ENCODE peak calls at places on chromosomes 3 and 15, in ten cellular contexts. H is NCI-H460; G is AG09309; S is stimulated activated naive CD8-positive, alpha-beta T cell treated with anti-CD3 and anti-CD28 coated beads, Interleukin-15, Interleukin-2, amounts not matched to agents 100 U/mL and 50 U/mL, for 24 hours; X is activated CD4-positive, alpha-beta T cell treated with anti-CD3 and anti-CD28 coated beads, Interleukin-2, amount 50 U/mL, for 4 hours; P is B cell; Y is T-helper 17 cell; U is foreskin fibroblast; A is bronchial epithelial cell; F is amniotic stem cell. O is an unnamed sample.

GRCh38 chr3:132231633-132232032 is 85.6 kb upstream of the ACP3 start:
- DNase-seq in H (peak; percentile 4), G (peak; percentile 11), S (no peak), X (no peak), P (no peak), Y (no peak), U (peak; percentile 34), A (peak; percentile 79), F (no peak), O (no peak)

GRCh38 chr15:28943611-28944230 is 57.9 kb downstream of the APBA2 start:
- DNase-seq in H (no peak), G (no peak), S (no peak), X (no peak), P (no peak), Y (no peak), U (no peak), A (no peak), F (no peak), O (no peak)

GRCh38 chr15:44286814-44287555 is 1.5 kb upstream of the GOLM2 start:
- DNase-seq in H (no peak), G (no peak), S (no peak), X (no peak), P (no peak), Y (no peak), U (no peak), A (no peak), F (no peak), O (no peak)

GRCh38 chr3:72591522-72592421 is 256.5 kb downstream of the SHQ1 start:
- DNase-seq in H (no peak), G (peak; percentile 87), S (no peak), X (no peak), P (no peak), Y (no peak), U (peak; percentile 54), A (peak; percentile 85), F (peak; percentile 80), O (no peak)

GRCh38 chr3:12227833-12228232 is 61.0 kb upstream of the PPARG start:
- DNase-seq in H (no peak), G (peak; percentile 69), S (no peak), X (no peak), P (no peak), Y (no peak), U (peak; percentile 59), A (peak; percentile 17), F (peak; percentile 20), O (no peak)

GRCh38 chr3:106820726-106821362 is 556.4 kb upstream of the CCDC54 start:
- DNase-seq in H (no peak), G (no peak), S (no peak), X (no peak), P (no peak), Y (no peak), U (no peak), A (no peak), F (no peak), O (no peak)

GRCh38 chr3:64619216-64619615 is 68.6 kb downstream of the ADAMTS9 start:
- DNase-seq in H (no peak), G (no peak), S (no peak), X (no peak), P (no peak), Y (no peak), U (no peak), A (no peak), F (no peak), O (no peak)

GRCh38 chr15:33016405-33017024 is 178.0 kb downstream of the FMN1 start:
- DNase-seq in H (no peak), G (no peak), S (no peak), X (no peak), P (no peak), Y (no peak), U (no peak), A (no peak), F (no peak), O (no peak)

GRCh38 chr15:86164222-86164898 is 84.7 kb downstream of the AGBL1 start:
- DNase-seq in H (no peak), G (no peak), S (no peak), X (no peak), P (no peak), Y (no peak), U (no peak), A (no peak), F (no peak), O (no peak)

GRCh38 chr3:22491326-22491725 is 711.8 kb upstream of the UBE2E2 start:
- DNase-seq in H (no peak), G (no peak), S (no peak), X (no peak), P (no peak), Y (no peak), U (no peak), A (peak; percentile 7), F (no peak), O (no peak)

GRCh38 chr3:127865941-127866340 is 43.6 kb upstream of the MGLL start:
- DNase-seq in H (no peak), G (no peak), S (peak; percentile 26), X (no peak), P (no peak), Y (no peak), U (peak; percentile 24), A (peak; percentile 40), F (no peak), O (no peak)

GRCh38 chr3:58999779-59000170 is 50.0 kb downstream of the CFAP20DC start:
- DNase-seq in H (no peak), G (no peak), S (no peak), X (no peak), P (no peak), Y (no peak), U (no peak), A (peak; percentile 50), F (no peak), O (no peak)

GRCh38 chr3:130827486-130827885 is 66.4 kb upstream of the ATP2C1 start:
- DNase-seq in H (no peak), G (no peak), S (no peak), X (no peak), P (no peak), Y (no peak), U (no peak), A (no peak), F (no peak), O (no peak)

GRCh38 chr15:49644364-49644794 is 23.5 kb downstream of the DTWD1 start:
- DNase-seq in H (no peak), G (no peak), S (no peak), X (no peak), P (no peak), Y (no peak), U (no peak), A (no peak), F (no peak), O (no peak)

GRCh38 chr15:101250931-101251829 is 668 bp downstream of the CHSY1 start:
- DNase-seq in H (no peak), G (no peak), S (peak; percentile 33), X (peak; percentile 29), P (peak; percentile 94), Y (no peak), U (peak; percentile 37), A (no peak), F (no peak), O (peak; percentile 44)

GRCh38 chr3:13379191-13379830 is 40.8 kb downstream of the NUP210 start:
- DNase-seq in H (no peak), G (peak; percentile 41), S (no peak), X (no peak), P (no peak), Y (no peak), U (peak; percentile 69), A (peak; percentile 4), F (peak; percentile 49), O (no peak)

GRCh38 chr3:134928392-134928791 is 133.3 kb downstream of the EPHB1 start:
- DNase-seq in H (no peak), G (no peak), S (no peak), X (no peak), P (no peak), Y (no peak), U (no peak), A (no peak), F (no peak), O (no peak)

GRCh38 chr3:108150200-108150599 is 59.4 kb upstream of the CD47 start:
- DNase-seq in H (no peak), G (no peak), S (no peak), X (no peak), P (no peak), Y (no peak), U (no peak), A (no peak), F (no peak), O (no peak)

GRCh38 chr15:57358611-57359010 is 17.7 kb upstream of the CGNL1 start:
- DNase-seq in H (no peak), G (no peak), S (no peak), X (no peak), P (no peak), Y (no peak), U (no peak), A (no peak), F (no peak), O (no peak)

O was measured in GM06990.